ENCODE peak calls at places on chromosome X, in nine cellular contexts. A, L, C, G, H, E, J, R and P are unnamed samples.

GRCh38 chrX:155235891-155236290 is 19.6 kb downstream of the VBP1 start:
- DNase-seq in E (no peak), A (no peak), C (peak), H (no peak), L (no peak), R (no peak), J (no peak), G (no peak), P (peak)

GRCh38 chrX:38664285-38664684 is 102.9 kb downstream of the TSPAN7 start:
- DNase-seq in A (no peak), R (peak), G (peak), L (peak), J (no peak), C (peak), E (peak), H (peak), P (peak)

GRCh38 chrX:153245288-153245731 is 66.2 kb downstream of the MAGEA1 start:
- DNase-seq in J (no peak), E (peak), G (no peak), R (no peak), H (no peak), L (peak), C (no peak), A (no peak), P (no peak)

GRCh38 chrX:15816886-15817285 is 26.6 kb downstream of the ZRSR2 start:
- DNase-seq in J (peak), E (no peak), H (no peak), C (no peak), G (no peak), R (no peak), L (no peak), A (no peak), P (no peak)

GRCh38 chrX:26254436-26254835 is 38.5 kb downstream of the MAGEB5 start:
- DNase-seq in C (no peak), L (no peak), R (no peak), J (no peak), H (no peak), A (no peak), G (no peak), E (no peak), P (no peak)

GRCh38 chrX:50456712-50457484 is 13.7 kb downstream of the DGKK start:
- DNase-seq in E (no peak), J (no peak), L (no peak), G (no peak), C (no peak), R (no peak), A (no peak), H (no peak), P (no peak)

GRCh38 chrX:46463682-46464081 is 81.5 kb downstream of the ZNF674 start:
- DNase-seq in A (no peak), L (no peak), E (no peak), C (no peak), H (no peak), G (no peak), J (no peak), R (no peak), P (no peak)

GRCh38 chrX:134688181-134688580 is 29.9 kb upstream of the PLAC1 start:
- DNase-seq in H (peak), L (no peak), G (no peak), R (no peak), E (no peak), J (no peak), A (no peak), C (no peak), P (no peak)

GRCh38 chrX:40146471-40147398 is 49.0 kb upstream of the BCOR start:
- DNase-seq in H (peak), G (no peak), L (no peak), R (peak), C (peak), J (peak), A (no peak), E (peak), P (no peak)